ENCODE peak calls at places on chromosomes 16 and 17, in four cellular contexts. J, X, P and E are unnamed samples.

GRCh38 chr16:85347213-85347591 is 234.9 kb upstream of the CIBAR2 start:
- ATAC-seq in X (no peak), P (peak; percentile 53), J (peak; percentile 73), E (no peak)

GRCh38 chr17:75842963-75843576 is 1.1 kb downstream of the UNC13D start:
- ATAC-seq in J (no peak), X (peak; percentile 44), P (no peak), E (peak; percentile 0)

GRCh38 chr16:46715769-46716305 is 26.4 kb downstream of the ORC6 start:
- ATAC-seq in P (no peak), X (no peak), J (no peak), E (no peak)

GRCh38 chr17:41516147-41516827 is 2.4 kb downstream of the KRT15 start:
- ATAC-seq in J (no peak), P (no peak), X (no peak), E (no peak)

GRCh38 chr17:72126575-72127486 is 6.0 kb downstream of the SOX9 start:
- ATAC-seq in X (no peak), J (peak; percentile 71), P (peak; percentile 74), E (no peak)

GRCh38 chr16:88473666-88474534 is 20.8 kb downstream of the ZFPM1 start:
- ATAC-seq in P (no peak), J (no peak), X (no peak), E (no peak)

GRCh38 chr16:87856796-87857228 is 12.5 kb downstream of the SLC7A5 start:
- ATAC-seq in X (no peak), P (no peak), J (peak; percentile 0), E (no peak)

GRCh38 chr16:88119881-88120280 is 168.6 kb downstream of the BANP start:
- ATAC-seq in P (no peak), J (no peak), X (no peak), E (no peak)

GRCh38 chr16:65896448-65897153 is 469.9 kb upstream of the CDH5 start:
- ATAC-seq in P (no peak), J (no peak), X (no peak), E (no peak)

GRCh38 chr17:48036693-48037035 is 933 bp downstream of the COPZ2 start:
- ATAC-seq in J (peak; percentile 10), X (no peak), P (no peak), E (no peak)

GRCh38 chr16:2239231-2239675 is 3.0 kb downstream of the DNASE1L2 start:
- ATAC-seq in P (no peak), X (no peak), J (no peak), E (no peak)

GRCh38 chr16:14132696-14133048 is 61.6 kb downstream of the MRTFB start:
- ATAC-seq in X (no peak), P (no peak), J (no peak), E (peak; percentile 56)

GRCh38 chr16:73217654-73218053 is 169.7 kb upstream of the ZFHX3 start:
- ATAC-seq in J (no peak), P (no peak), X (no peak), E (no peak)

GRCh38 chr16:73529303-73530012 is 481.5 kb upstream of the ZFHX3 start:
- ATAC-seq in X (no peak), P (no peak), J (no peak), E (no peak)

GRCh38 chr17:67995568-67996191 is 589 bp downstream of the C17orf58 start:
- ATAC-seq in J (peak; percentile 11), P (no peak), X (no peak), E (no peak)

GRCh38 chr17:58281511-58282011 is 826 bp upstream of the MPO start:
- ATAC-seq in X (no peak), P (no peak), J (no peak), E (no peak)

GRCh38 chr17:27340990-27341595 is 47.2 kb downstream of the WSB1 start:
- ATAC-seq in J (peak; percentile 28), X (no peak), P (no peak), E (no peak)